ENCODE peak calls at places on chromosomes 13 and 19, in eight cellular contexts. I is left colon, L is lung, S is AG09319, J is suprapubic skin, B is ELR, K is GOT3, R is iPS-NIHi11. C is an unnamed sample.

GRCh38 chr13:31050486-31051400 is 111.0 kb downstream of the HSPH1 start:
- DNase-seq in S (no peak), K (no peak), L (no peak), I (no peak), R (no peak), J (peak), B (peak), C (no peak)

GRCh38 chr19:10027158-10027997 is 14.1 kb downstream of the RDH8 start:
- DNase-seq in S (peak), L (peak), I (peak), K (peak), J (peak), B (peak), R (peak), C (peak)

GRCh38 chr13:109192306-109192705 is 562.9 kb downstream of the MYO16 start:
- DNase-seq in R (no peak), J (no peak), B (no peak), K (no peak), L (no peak), S (no peak), I (no peak), C (no peak)

GRCh38 chr13:20191902-20192469 is 752 bp downstream of the GJB2 start:
- DNase-seq in S (no peak), L (no peak), R (peak), B (peak), J (no peak), I (peak), K (no peak), C (no peak)

GRCh38 chr13:26538363-26539317 is 18.8 kb upstream of the WASF3 start:
- DNase-seq in R (no peak), S (no peak), I (no peak), B (no peak), L (no peak), K (no peak), J (no peak), C (no peak)

GRCh38 chr19:40683437-40683836 is 7.0 kb downstream of the NUMBL start:
- DNase-seq in B (no peak), K (no peak), L (no peak), S (no peak), R (no peak), I (no peak), J (no peak), C (no peak)

GRCh38 chr13:77338961-77339401 is 12.1 kb upstream of the MYCBP2 start:
- DNase-seq in R (no peak), J (no peak), B (no peak), I (no peak), K (no peak), S (no peak), L (no peak), C (no peak)

GRCh38 chr19:3665681-3666544 is 34.4 kb downstream of the PIP5K1C start:
- DNase-seq in R (peak), B (peak), K (no peak), I (peak), L (peak), S (no peak), J (peak), C (peak)

GRCh38 chr13:40539954-40540706 is 126.3 kb downstream of the FOXO1 start:
- DNase-seq in J (no peak), S (no peak), K (no peak), B (peak), L (no peak), I (no peak), R (peak), C (no peak)

GRCh38 chr19:3511506-3512251 is 5.6 kb downstream of the FZR1 start:
- DNase-seq in L (no peak), J (no peak), B (no peak), K (no peak), S (no peak), R (no peak), I (no peak), C (no peak)

GRCh38 chr13:99886706-99887105 is 84.9 kb downstream of the ZIC5 start:
- DNase-seq in R (no peak), B (peak), L (no peak), S (no peak), K (no peak), J (no peak), I (no peak), C (no peak)

GRCh38 chr13:113835461-113836274 is 28.2 kb downstream of the GAS6 start:
- DNase-seq in J (no peak), L (no peak), S (peak), K (no peak), R (no peak), I (no peak), B (peak), C (no peak)

C was measured in tibial nerve.